ENCODE peak calls at places on chromosomes 6 and 20, in nine cellular contexts. Y is endothelial cell, T is psoas muscle, I is tibial artery, W is keratinocyte, R is bronchial epithelial cell, L is left ventricle myocardium inferior, O is natural killer cell, Q is Calu3. B is an unnamed sample.

GRCh38 chr6:15754035-15754705 is 91.3 kb upstream of the DTNBP1 start:
- DNase-seq in Y (no peak), T (no peak), I (no peak), W (no peak), R (peak), L (no peak), O (no peak), Q (no peak), B (no peak)

GRCh38 chr20:9344080-9344920 is 170.1 kb upstream of the LAMP5 start:
- DNase-seq in Y (no peak), T (no peak), I (no peak), W (no peak), R (no peak), L (no peak), O (no peak), Q (no peak), B (no peak)

GRCh38 chr20:56247954-56248782 is at the start of gene MC3R:
- DNase-seq in Y (no peak), T (no peak), I (no peak), W (no peak), R (peak), L (no peak), O (no peak), Q (peak), B (no peak)

GRCh38 chr6:85035769-85036168 is 271.4 kb upstream of the TBX18 start:
- DNase-seq in Y (no peak), T (no peak), I (no peak), W (no peak), R (no peak), L (no peak), O (no peak), Q (no peak), B (no peak)

GRCh38 chr20:38789503-38790209 is 15.8 kb upstream of the PPP1R16B start:
- DNase-seq in Y (no peak), T (no peak), I (no peak), W (peak), R (peak), L (no peak), O (no peak), Q (no peak), B (no peak)

GRCh38 chr20:3068986-3069900 is 2.2 kb upstream of the OXT start:
- DNase-seq in Y (no peak), T (no peak), I (no peak), W (no peak), R (peak), L (no peak), O (no peak), Q (peak), B (no peak)

GRCh38 chr6:2124260-2124709 is 121.1 kb downstream of the GMDS start:
- DNase-seq in Y (no peak), T (no peak), I (no peak), W (no peak), R (peak), L (peak), O (no peak), Q (no peak), B (no peak)

GRCh38 chr20:46324960-46325703 is 16.8 kb upstream of the CDH22 start:
- DNase-seq in Y (peak), T (no peak), I (no peak), W (no peak), R (peak), L (no peak), O (no peak), Q (peak), B (no peak)

GRCh38 chr20:61765871-61766654 is 299.6 kb downstream of the TAF4 start:
- DNase-seq in Y (no peak), T (peak), I (peak), W (no peak), R (no peak), L (no peak), O (no peak), Q (peak), B (no peak)

GRCh38 chr20:53707341-53708102 is 113.9 kb upstream of the ZNF217 start:
- DNase-seq in Y (no peak), T (no peak), I (no peak), W (no peak), R (no peak), L (no peak), O (no peak), Q (no peak), B (no peak)

GRCh38 chr6:32337166-32337805 is 34.4 kb downstream of the TSBP1 start:
- DNase-seq in Y (no peak), T (no peak), I (no peak), W (no peak), R (no peak), L (no peak), O (no peak), Q (no peak), B (no peak)

GRCh38 chr6:84019812-84020211 is 13.8 kb upstream of the MRAP2 start:
- DNase-seq in Y (no peak), T (no peak), I (no peak), W (no peak), R (no peak), L (no peak), O (no peak), Q (no peak), B (no peak)

GRCh38 chr6:24374612-24375011 is 16.8 kb upstream of the DCDC2 start:
- DNase-seq in Y (no peak), T (no peak), I (no peak), W (no peak), R (no peak), L (no peak), O (no peak), Q (no peak), B (no peak)
- TF ChIP-seq CTCF in Y (no peak), T (no peak), I (no peak), W (no peak), R (no peak), L (no peak), O (no peak), Q (no peak), B (no peak)

DNA sequence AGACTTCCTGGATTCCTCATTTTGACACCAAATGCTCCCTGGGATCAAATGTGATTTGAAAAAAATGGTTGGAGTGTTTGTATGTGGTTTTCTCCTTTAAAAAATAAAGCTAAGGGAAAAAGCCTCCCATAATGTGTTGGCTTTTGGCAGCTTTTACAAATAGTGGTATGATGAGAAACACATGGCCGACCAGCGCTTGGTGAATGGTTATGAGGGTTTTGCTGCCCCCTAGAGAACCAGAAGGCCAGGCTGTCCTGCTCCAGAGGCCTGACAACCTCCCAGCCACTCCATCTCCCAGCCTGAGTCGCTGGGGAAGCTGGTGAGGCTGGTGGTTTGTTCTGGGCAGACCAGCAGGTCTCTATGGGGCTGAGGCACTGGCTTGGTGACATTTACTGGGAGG is 69.3 kb downstream of the CLIC5 start:
- DNase-seq in Y (peak), T (no peak), I (no peak), W (no peak), R (no peak), L (no peak), O (no peak), Q (no peak), B (peak)
- TF ChIP-seq CTCF in Y (no peak), T (peak), I (no peak), W (no peak), R (no peak), L (peak), O (no peak), Q (no peak), B (peak)

GRCh38 chr20:37276494-37277252 is 12.8 kb upstream of the MANBAL start:
- DNase-seq in Y (no peak), T (peak), I (no peak), W (no peak), R (peak), L (peak), O (no peak), Q (peak), B (no peak)
- TF ChIP-seq CTCF in Y (no peak), T (no peak), I (peak), W (peak), R (peak), L (peak), O (peak), Q (no peak), B (peak)

DNA sequence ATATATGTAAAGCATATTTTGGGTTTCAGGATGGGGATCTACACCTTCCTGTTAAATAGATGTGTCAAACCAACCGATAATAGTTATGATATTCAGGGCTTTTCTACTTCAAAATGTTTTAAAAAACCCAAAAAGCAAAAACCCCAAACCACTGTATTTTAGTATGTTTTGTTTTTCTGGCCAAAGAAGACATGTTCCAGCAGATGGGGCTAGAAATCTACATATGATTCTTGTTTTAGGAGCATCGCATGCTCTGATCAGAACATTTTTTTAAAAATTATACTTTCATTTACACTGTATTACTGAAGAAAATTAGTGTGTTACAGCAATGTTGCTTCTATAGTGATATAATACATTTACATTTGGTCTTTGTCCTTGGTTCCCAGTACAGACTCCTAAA is 11.0 kb downstream of the RMND1 start:
- DNase-seq in Y (no peak), T (no peak), I (no peak), W (no peak), R (peak), L (no peak), O (no peak), Q (no peak), B (no peak)
- TF ChIP-seq CTCF in Y (no peak), T (peak), I (peak), W (no peak), R (no peak), L (peak), O (peak), Q (no peak), B (peak)

GRCh38 chr20:4155953-4156352 is 140.6 kb upstream of the RNF24 start:
- DNase-seq in Y (no peak), T (no peak), I (no peak), W (no peak), R (no peak), L (no peak), O (no peak), Q (no peak), B (no peak)

GRCh38 chr20:4156411-4156810 is 141.1 kb upstream of the RNF24 start:
- DNase-seq in Y (no peak), T (no peak), I (no peak), W (no peak), R (no peak), L (no peak), O (no peak), Q (no peak), B (no peak)

GRCh38 chr20:4153661-4154238 is 138.4 kb upstream of the RNF24 start:
- DNase-seq in Y (no peak), T (no peak), I (no peak), W (no peak), R (no peak), L (no peak), O (no peak), Q (no peak), B (no peak)

GRCh38 chr20:4153251-4153650 is 137.9 kb upstream of the RNF24 start:
- DNase-seq in Y (no peak), T (no peak), I (no peak), W (no peak), R (no peak), L (no peak), O (no peak), Q (peak), B (no peak)

DNA sequence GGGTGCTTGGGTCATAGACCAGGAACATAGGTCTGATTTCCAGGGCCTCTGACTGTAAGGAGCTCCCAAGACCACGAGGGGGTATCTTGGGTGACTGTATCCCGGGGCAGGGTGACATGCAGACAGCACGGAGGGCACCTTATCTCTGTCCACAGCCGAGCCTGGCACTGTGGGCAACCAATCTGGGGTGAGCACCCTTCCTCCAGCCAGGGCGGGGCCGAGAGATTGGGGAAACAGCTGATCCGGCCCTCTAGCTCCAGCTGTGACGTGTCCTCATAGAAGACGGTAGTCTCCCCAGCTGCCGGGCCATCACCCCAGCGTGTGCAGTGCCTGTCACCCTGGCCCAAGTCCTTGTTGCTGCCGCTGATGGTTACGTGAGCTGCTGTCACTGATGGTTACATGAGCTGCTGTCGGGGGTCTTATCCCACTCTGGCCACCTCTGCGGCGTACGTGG is 139.6 kb upstream of the RNF24 start:
- DNase-seq in Y (no peak), T (no peak), I (no peak), W (no peak), R (no peak), L (no peak), O (no peak), Q (no peak), B (no peak)
- TF ChIP-seq CTCF in Y (no peak), T (no peak), I (no peak), W (no peak), R (no peak), L (no peak), O (no peak), Q (no peak), B (no peak)

GRCh38 chr20:20343886-20344381 is 24.0 kb upstream of the INSM1 start:
- DNase-seq in Y (no peak), T (no peak), I (no peak), W (no peak), R (no peak), L (no peak), O (no peak), Q (no peak), B (no peak)
- TF ChIP-seq CTCF in Y (no peak), T (no peak), I (no peak), W (no peak), R (no peak), L (no peak), O (no peak), Q (no peak), B (no peak)